ENCODE peak calls at places on chromosomes 11 and 22, in four cellular contexts. T, F, Z and Q are unnamed samples. For H3K4me1, the result is how much of the 10 kb centered on the place peaks cover.

GRCh38 chr11:69380921-69381581 is 87.1 kb downstream of the MYEOV start:
- DNase-seq in T (peak), F (peak), Z (no peak), Q (peak)

GRCh38 chr11:83087035-83087434 is 15.3 kb upstream of the RAB30 start:
- DNase-seq in T (no peak), F (no peak), Z (no peak), Q (no peak)

GRCh38 chr11:37710031-37710430 is 1112.0 kb upstream of the RAG2 start:
- DNase-seq in T (no peak), F (no peak), Z (no peak), Q (no peak)

GRCh38 chr22:19060356-19061009 is 61.7 kb downstream of the DGCR2 start:
- DNase-seq in T (no peak), F (no peak), Z (no peak), Q (peak)

GRCh38 chr11:47308050-47308823 is 38.3 kb downstream of the MADD start:
- DNase-seq in T (no peak), F (peak), Z (no peak), Q (no peak)

GRCh38 chr11:92297551-92298237 is 73.1 kb downstream of the FAT3 start:
- DNase-seq in T (no peak), F (no peak), Z (no peak), Q (no peak)

GRCh38 chr11:8093931-8094575 is 13.0 kb downstream of the TUB start:
- DNase-seq in T (no peak), F (no peak), Z (no peak), Q (no peak)

GRCh38 chr22:50730941-50731661 is 6.9 kb upstream of the ACR start:
- DNase-seq in T (no peak), F (peak), Z (peak), Q (peak)

GRCh38 chr11:10666976-10667892 is 26.3 kb downstream of the IRAG1 start:
- DNase-seq in T (no peak), F (no peak), Z (no peak), Q (peak)

GRCh38 chr11:111801135-111801534 is 34.9 kb upstream of the PPP2R1B start:
- DNase-seq in T (no peak), F (no peak), Z (no peak), Q (no peak)

GRCh38 chr11:62124186-62125113 is 639 bp downstream of the INCENP start:
- DNase-seq in T (peak), F (peak), Z (no peak), Q (no peak)

GRCh38 chr11:128407962-128408361 is 179.4 kb downstream of the ETS1 start:
- DNase-seq in T (no peak), F (no peak), Z (no peak), Q (no peak)

GRCh38 chr11:23725752-23726151 is 771.1 kb upstream of the LUZP2 start:
- DNase-seq in T (no peak), F (no peak), Z (no peak), Q (no peak)

GRCh38 chr11:119359365-119360229 is 13.1 kb upstream of the MFRP start:
- DNase-seq in T (no peak), F (no peak), Z (no peak), Q (no peak)

GRCh38 chr11:108906329-108906728 is 241.5 kb downstream of the DDX10 start:
- DNase-seq in T (no peak), F (no peak), Z (no peak), Q (no peak)

GRCh38 chr11:99937330-99937729 is 749.8 kb upstream of the ARHGAP42 start:
- DNase-seq in T (no peak), F (no peak), Z (no peak), Q (no peak)

GRCh38 chr11:86063536-86063935 is 5.3 kb downstream of the PICALM start:
- DNase-seq in T (no peak), F (no peak), Z (no peak), Q (no peak)

GRCh38 chr22:33909075-33909458 is 11.2 kb downstream of the LARGE1 start:
- DNase-seq in T (peak), F (no peak), Z (peak), Q (no peak)

GRCh38 chr11:93822359-93822758 is 28.1 kb downstream of the VSTM5 start:
- DNase-seq in T (no peak), F (no peak), Z (no peak), Q (no peak)

GRCh38 chr11:95097209-95097608 is 7.6 kb downstream of the ENDOD1 start:
- DNase-seq in T (no peak), F (no peak), Z (no peak), Q (no peak)

GRCh38 chr22:39473856-39474255 is 17.0 kb downstream of the MGAT3 start:
- DNase-seq in T (no peak), F (no peak), Z (no peak), Q (no peak)

GRCh38 chr11:27075655-27076054 is 35.0 kb downstream of the BBOX1 start:
- DNase-seq in T (no peak), F (no peak), Z (no peak), Q (no peak)

GRCh38 chr11:8963569-8964323 is 496 bp downstream of the TMEM9B start:
- DNase-seq in T (peak), F (peak), Z (no peak), Q (peak)

GRCh38 chr11:104858882-104859735 is 39.2 kb downstream of the CASP12 start:
- DNase-seq in T (no peak), F (no peak), Z (no peak), Q (no peak)

GRCh38 chr11:77422690-77423089 is 51.2 kb downstream of the PAK1 start:
- DNase-seq in T (no peak), F (no peak), Z (no peak), Q (no peak)

GRCh38 chr11:44387415-44387814 is 77.5 kb upstream of the ALX4 start:
- DNase-seq in T (no peak), F (no peak), Z (no peak), Q (no peak)

GRCh38 chr11:11348303-11348702 is 4.7 kb downstream of the CSNK2A3 start:
- DNase-seq in T (no peak), F (peak), Z (no peak), Q (no peak)

GRCh38 chr11:118911880-118912741 is 13.6 kb downstream of the BCL9L start:
- DNase-seq in T (peak), F (peak), Z (peak), Q (no peak)

GRCh38 chr11:12684821-12685220 is 10.6 kb downstream of the TEAD1 start:
- DNase-seq in T (peak), F (no peak), Z (no peak), Q (no peak)
- H3K4me1 ChIP-seq in T (under half), F (under half), Z (under half), Q (under half)

DNA sequence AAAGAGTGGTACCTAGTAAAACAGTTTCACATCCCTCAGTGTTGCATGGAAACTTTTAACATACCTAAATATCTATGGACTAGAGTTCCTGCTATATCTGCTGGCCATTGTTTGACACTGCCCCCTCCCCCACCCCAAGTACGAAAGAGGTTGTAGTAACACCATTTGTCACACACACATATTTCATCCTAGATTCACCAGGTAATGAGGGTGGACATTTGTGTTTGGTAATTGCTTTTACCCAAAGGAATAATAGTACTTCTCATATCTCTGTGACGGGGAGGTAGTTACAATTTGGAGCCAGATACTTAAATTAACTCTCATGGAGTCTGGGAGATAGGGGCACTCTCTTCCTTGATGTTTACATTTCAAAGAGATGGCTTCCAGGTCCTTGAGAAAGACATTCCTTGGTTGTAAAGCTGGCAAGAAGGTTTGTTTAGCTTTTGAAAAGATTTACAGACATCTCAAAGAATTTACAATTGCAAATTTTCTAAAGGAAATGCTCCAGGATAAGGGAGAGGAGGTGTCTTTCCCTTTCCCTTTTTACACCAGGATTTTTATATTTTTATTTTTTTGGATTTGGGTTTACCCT is 38.8 kb downstream of the REXO2 start:
- DNase-seq in T (no peak), F (no peak), Z (no peak), Q (no peak)
- H3K4me3 ChIP-seq in T (no peak), F (no peak), Z (no peak), Q (no peak)

GRCh38 chr11:117219001-117219400 is 12.9 kb downstream of the PCSK7 start:
- DNase-seq in T (no peak), F (peak), Z (no peak), Q (peak)
- H3K4me1 ChIP-seq in T (under half), F (under half), Z (under half), Q (under half)

GRCh38 chr11:12678991-12679390 is 4.8 kb downstream of the TEAD1 start:
- DNase-seq in T (no peak), F (no peak), Z (no peak), Q (no peak)

GRCh38 chr11:12680940-12681258 is 6.7 kb downstream of the TEAD1 start:
- DNase-seq in T (no peak), F (no peak), Z (no peak), Q (no peak)

GRCh38 chr11:12679471-12679870 is 5.2 kb downstream of the TEAD1 start:
- DNase-seq in T (no peak), F (no peak), Z (no peak), Q (no peak)

GRCh38 chr11:12681462-12681861 is 7.2 kb downstream of the TEAD1 start:
- DNase-seq in T (no peak), F (no peak), Z (no peak), Q (no peak)

GRCh38 chr11:12680246-12680939 is 6.2 kb downstream of the TEAD1 start:
- DNase-seq in T (peak), F (peak), Z (peak), Q (peak)
- H3K4me3 ChIP-seq in T (no peak), F (no peak), Z (no peak), Q (peak)

GRCh38 chr22:27433585-27434190 is 367.9 kb downstream of the MN1 start:
- DNase-seq in T (no peak), F (no peak), Z (no peak), Q (no peak)
- H3K4me1 ChIP-seq in T (under half), F (under half), Z (under half), Q (under half)

GRCh38 chr11:64892411-64892831 is 14.0 kb upstream of the EHD1 start:
- DNase-seq in T (peak), F (peak), Z (no peak), Q (no peak)

GRCh38 chr11:64891215-64891848 is 12.9 kb upstream of the EHD1 start:
- DNase-seq in T (peak), F (no peak), Z (no peak), Q (no peak)

GRCh38 chr11:64892838-64893193 is 14.4 kb upstream of the EHD1 start:
- DNase-seq in T (no peak), F (peak), Z (no peak), Q (no peak)

GRCh38 chr11:64893194-64894069 is 15.0 kb upstream of the EHD1 start:
- DNase-seq in T (peak), F (peak), Z (no peak), Q (no peak)

DNA sequence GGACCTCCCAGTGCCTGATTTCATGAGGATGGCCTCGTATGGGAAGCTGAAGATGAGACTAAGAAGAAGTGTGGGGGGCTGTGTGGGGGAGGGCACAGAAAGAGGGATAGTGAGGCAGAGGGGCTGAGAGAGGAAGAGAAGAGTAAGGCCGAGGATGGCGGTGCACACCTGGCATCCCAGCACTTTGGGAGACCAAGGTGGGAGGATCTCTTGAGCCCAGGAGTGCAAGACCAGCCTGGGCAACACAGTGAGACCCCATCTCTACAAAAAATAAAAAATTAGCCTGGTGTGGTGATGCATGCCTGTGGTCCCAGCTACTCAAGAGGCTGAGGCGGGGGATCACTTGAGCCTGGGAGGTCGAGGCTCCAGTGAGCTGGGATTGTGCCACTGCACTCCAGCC is 13.5 kb upstream of the EHD1 start:
- DNase-seq in T (no peak), F (no peak), Z (no peak), Q (no peak)
- H3K4me3 ChIP-seq in T (peak), F (no peak), Z (no peak), Q (no peak)

DNA sequence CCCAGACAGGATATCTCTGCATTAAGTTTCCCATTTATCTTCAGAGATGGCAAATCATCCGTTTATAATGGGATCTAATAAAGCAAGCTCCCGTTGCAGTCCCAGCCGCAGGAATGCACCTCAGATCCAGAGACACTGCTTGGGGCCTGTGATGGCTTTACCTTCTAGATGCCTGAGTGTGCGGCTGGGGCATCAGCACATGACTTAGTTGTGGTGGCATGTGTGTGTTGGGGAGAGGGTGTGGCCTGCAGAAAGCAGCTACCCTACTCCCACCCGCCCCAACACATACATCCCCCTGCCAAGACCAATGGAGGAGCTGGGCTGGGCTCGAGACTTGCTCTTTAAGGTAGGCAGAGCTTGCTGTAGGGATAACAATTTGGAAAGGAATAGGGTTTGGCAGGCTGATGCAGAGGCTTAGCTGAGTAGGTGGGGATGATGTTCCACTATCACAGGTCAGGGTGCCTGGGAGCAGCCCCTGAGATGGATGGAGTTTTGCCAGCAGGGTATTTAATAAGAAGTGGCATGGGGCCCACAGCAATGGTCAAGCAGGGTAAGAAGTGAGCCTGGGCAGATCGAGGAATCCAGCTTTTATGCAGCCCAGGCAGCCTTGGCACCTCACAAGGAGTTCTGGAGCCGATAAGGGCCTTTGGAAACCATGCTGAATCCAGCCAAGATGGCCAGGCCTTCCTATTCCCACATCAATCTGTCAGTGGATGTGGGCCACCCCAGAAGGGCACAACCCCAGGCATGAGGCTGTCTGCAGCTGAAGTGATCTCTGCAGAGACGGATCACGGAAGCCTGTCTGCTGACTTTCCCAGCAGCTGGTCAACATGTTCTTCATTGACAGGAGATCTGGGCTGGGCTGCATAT is 601.3 kb downstream of the BUD13 start:
- DNase-seq in T (no peak), F (no peak), Z (no peak), Q (no peak)
- H3K4me1 ChIP-seq in T (under half), F (under half), Z (under half), Q (under half)

DNA sequence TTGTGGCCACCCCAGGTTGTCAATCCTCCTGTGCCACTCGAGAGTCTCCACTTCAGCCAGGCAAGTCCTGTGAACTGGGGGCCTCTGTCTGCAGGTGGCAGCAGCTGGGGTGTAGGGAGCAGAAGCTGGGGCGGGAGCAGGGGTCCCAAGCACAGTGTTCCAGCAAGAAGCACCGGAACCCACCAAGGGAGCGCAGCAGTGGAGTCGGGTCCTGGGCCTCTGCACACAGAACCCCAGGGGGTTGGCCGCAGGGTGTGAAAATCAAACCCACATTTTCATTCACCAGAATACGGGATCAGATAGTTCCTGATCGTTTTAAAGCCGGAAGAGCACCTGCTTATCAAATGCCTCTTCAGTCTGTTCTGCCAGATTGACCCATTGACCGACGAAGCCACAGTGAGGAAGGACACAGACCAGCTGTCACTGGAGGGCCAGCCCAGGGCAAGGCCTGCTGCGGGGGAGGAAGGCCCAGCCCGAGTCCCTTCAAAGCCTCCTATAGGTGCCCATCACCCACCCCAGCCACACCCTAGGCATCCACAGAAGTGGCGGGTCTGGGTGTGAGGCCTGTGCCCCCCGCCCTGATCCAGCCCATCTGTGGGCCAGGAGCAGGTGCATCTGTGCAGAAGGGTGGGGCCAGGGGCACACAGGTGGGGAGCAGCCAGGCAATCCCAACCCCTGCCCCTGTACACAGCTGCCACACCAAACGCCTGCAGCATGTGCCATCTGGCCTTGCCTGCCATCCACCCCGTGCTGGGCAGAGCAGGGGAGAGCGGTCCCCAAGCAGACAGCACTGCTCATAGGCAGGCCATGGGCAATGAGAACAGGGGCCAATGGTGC is 34.1 kb downstream of the RSPH14 start:
- DNase-seq in T (peak), F (no peak), Z (no peak), Q (no peak)
- H3K4me3 ChIP-seq in T (no peak), F (no peak), Z (no peak), Q (no peak)